ENCODE peak calls at places on chromosome 4, in ten cellular contexts. T is H1, M is tibial nerve, G is endodermal cell, D is PC-3, I is AG04450, R is hepatocyte, E is dorsolateral prefrontal cortex, K is thyroid gland, Q is lower lobe of right lung. P is an unnamed sample. For H3K27me3, the result is how much of the 10 kb centered on the place peaks cover.

GRCh38 chr4:42655921-42656735 is 777 bp downstream of the ATP8A1 start:
- DNase-seq in T (no peak), M (peak), G (peak), D (peak), I (no peak), R (peak), E (no peak), K (peak), Q (peak), P (peak)

GRCh38 chr4:80495847-80496246 is 160.3 kb downstream of the CFAP299 start:
- DNase-seq in T (no peak), M (no peak), G (no peak), D (no peak), I (no peak), R (no peak), E (no peak), K (no peak), Q (no peak), P (no peak)

GRCh38 chr4:137703225-137703624 is 170.9 kb upstream of the PCDH18 start:
- DNase-seq in T (no peak), M (no peak), G (no peak), D (no peak), I (no peak), R (no peak), E (no peak), K (no peak), Q (no peak), P (no peak)

GRCh38 chr4:158094413-158095110 is 78.3 kb downstream of the GASK1B start:
- DNase-seq in T (no peak), M (no peak), G (peak), D (peak), I (peak), R (peak), E (no peak), K (no peak), Q (no peak), P (no peak)

GRCh38 chr4:38091636-38092035 is 131.4 kb downstream of the PTTG2 start:
- DNase-seq in T (no peak), M (no peak), G (no peak), D (no peak), I (peak), R (no peak), E (no peak), K (no peak), Q (no peak), P (no peak)

GRCh38 chr4:102449751-102450352 is 51.3 kb upstream of the NFKB1 start:
- DNase-seq in T (no peak), M (peak), G (peak), D (peak), I (peak), R (peak), E (peak), K (peak), Q (no peak), P (peak)

GRCh38 chr4:89248879-89249281 is 58.7 kb downstream of the GPRIN3 start:
- DNase-seq in T (no peak), M (no peak), G (no peak), D (no peak), I (no peak), R (no peak), E (no peak), K (no peak), Q (no peak), P (no peak)

GRCh38 chr4:44738615-44739014 is 12.3 kb upstream of the GNPDA2 start:
- DNase-seq in T (no peak), M (no peak), G (no peak), D (no peak), I (no peak), R (peak), E (no peak), K (no peak), Q (no peak), P (no peak)

GRCh38 chr4:87423313-87424031 is 1.1 kb downstream of the NUDT9 start:
- DNase-seq in T (no peak), M (no peak), G (no peak), D (no peak), I (no peak), R (no peak), E (no peak), K (no peak), Q (no peak), P (no peak)

GRCh38 chr4:7419961-7420660 is 14.6 kb downstream of the PSAPL1 start:
- DNase-seq in T (no peak), M (no peak), G (peak), D (no peak), I (no peak), R (no peak), E (peak), K (peak), Q (no peak), P (no peak)

GRCh38 chr4:10115271-10115656 is 1.3 kb downstream of the WDR1 start:
- DNase-seq in T (no peak), M (no peak), G (no peak), D (peak), I (no peak), R (peak), E (no peak), K (no peak), Q (no peak), P (no peak)

GRCh38 chr4:168787801-168788200 is 222.3 kb downstream of the CBR4 start:
- DNase-seq in T (no peak), M (no peak), G (no peak), D (no peak), I (no peak), R (no peak), E (no peak), K (no peak), Q (no peak), P (no peak)

GRCh38 chr4:150072906-150073714 is 5.1 kb upstream of the DCLK2 start:
- DNase-seq in T (no peak), M (no peak), G (no peak), D (no peak), I (peak), R (peak), E (no peak), K (no peak), Q (no peak), P (no peak)

GRCh38 chr4:15459706-15460105 is 10.0 kb upstream of the CC2D2A start:
- DNase-seq in T (no peak), M (no peak), G (no peak), D (no peak), I (no peak), R (no peak), E (no peak), K (no peak), Q (no peak), P (no peak)

GRCh38 chr4:7031526-7032449 is 11.4 kb upstream of the TADA2B start:
- DNase-seq in T (no peak), M (no peak), G (no peak), D (no peak), I (no peak), R (no peak), E (no peak), K (no peak), Q (no peak), P (no peak)

GRCh38 chr4:84562156-84562555 is 20.8 kb upstream of the CDS1 start:
- DNase-seq in T (no peak), M (no peak), G (no peak), D (no peak), I (no peak), R (no peak), E (no peak), K (no peak), Q (no peak), P (no peak)

GRCh38 chr4:176566769-176567168 is 226.0 kb downstream of the VEGFC start:
- DNase-seq in T (no peak), M (no peak), G (no peak), D (peak), I (no peak), R (no peak), E (no peak), K (no peak), Q (no peak), P (no peak)

GRCh38 chr4:140720387-140721087 is 35.6 kb downstream of the TBC1D9 start:
- DNase-seq in T (no peak), M (no peak), G (no peak), D (no peak), I (no peak), R (no peak), E (no peak), K (no peak), Q (no peak), P (no peak)

GRCh38 chr4:53534684-53535083 is 56.6 kb downstream of the LNX1 start:
- DNase-seq in T (no peak), M (no peak), G (no peak), D (no peak), I (no peak), R (no peak), E (no peak), K (no peak), Q (no peak), P (no peak)

GRCh38 chr4:47696823-47697222 is 141.0 kb downstream of the CORIN start:
- DNase-seq in T (no peak), M (no peak), G (no peak), D (no peak), I (no peak), R (no peak), E (no peak), K (no peak), Q (no peak), P (no peak)

GRCh38 chr4:108917255-108917654 is 154.4 kb upstream of the ETNPPL start:
- DNase-seq in T (no peak), M (no peak), G (no peak), D (no peak), I (no peak), R (no peak), E (no peak), K (no peak), Q (no peak), P (no peak)

GRCh38 chr4:88216395-88216794 is 58.0 kb upstream of the ABCG2 start:
- DNase-seq in T (no peak), M (no peak), G (no peak), D (no peak), I (no peak), R (peak), E (no peak), K (no peak), Q (no peak), P (no peak)

GRCh38 chr4:21102667-21103066 is 402.4 kb downstream of the PACRGL start:
- DNase-seq in T (no peak), M (no peak), G (no peak), D (no peak), I (no peak), R (no peak), E (no peak), K (no peak), Q (no peak), P (no peak)

GRCh38 chr4:139171878-139172691 is 4.9 kb downstream of the ELF2 start:
- DNase-seq in T (no peak), M (no peak), G (no peak), D (peak), I (no peak), R (no peak), E (no peak), K (no peak), Q (no peak), P (no peak)

GRCh38 chr4:123133397-123134050 is 211.1 kb upstream of the NUDT6 start:
- DNase-seq in T (no peak), M (no peak), G (no peak), D (no peak), I (no peak), R (no peak), E (no peak), K (no peak), Q (no peak), P (no peak)

GRCh38 chr4:152735302-152735917 is 44.1 kb downstream of the TIGD4 start:
- DNase-seq in T (no peak), M (no peak), G (no peak), D (peak), I (no peak), R (peak), E (no peak), K (no peak), Q (no peak), P (no peak)

GRCh38 chr4:1172228-1172851 is at the start of gene SPON2:
- DNase-seq in T (no peak), M (no peak), G (peak), D (no peak), I (no peak), R (peak), E (no peak), K (no peak), Q (no peak), P (peak)

GRCh38 chr4:1170156-1170804 is 2.1 kb downstream of the SPON2 start:
- DNase-seq in T (no peak), M (no peak), G (peak), D (no peak), I (no peak), R (no peak), E (no peak), K (no peak), Q (peak), P (no peak)

GRCh38 chr4:1170805-1171305 is 1.5 kb downstream of the SPON2 start:
- DNase-seq in T (no peak), M (no peak), G (no peak), D (no peak), I (no peak), R (no peak), E (no peak), K (no peak), Q (no peak), P (no peak)

GRCh38 chr4:1172971-1173757 is 781 bp upstream of the SPON2 start:
- DNase-seq in T (no peak), M (peak), G (peak), D (no peak), I (peak), R (peak), E (no peak), K (no peak), Q (no peak), P (no peak)

GRCh38 chr4:1171306-1172227 is 816 bp downstream of the SPON2 start:
- DNase-seq in T (no peak), M (no peak), G (peak), D (no peak), I (no peak), R (no peak), E (no peak), K (peak), Q (no peak), P (no peak)
- H3K27me3 ChIP-seq in T (half or more), M (under half), G (half or more), D (under half), I (under half), R (under half), E (under half), K (under half), Q (under half), P (half or more)

GRCh38 chr4:161883157-161883556 is 280.6 kb downstream of the FSTL5 start:
- DNase-seq in T (no peak), M (no peak), G (no peak), D (no peak), I (no peak), R (no peak), E (no peak), K (no peak), Q (no peak), P (no peak)
- H3K27me3 ChIP-seq in T (under half), M (under half), G (under half), D (under half), I (under half), R (under half), E (under half), K (under half), Q (under half), P (under half)

GRCh38 chr4:39505581-39505980 is 21.7 kb downstream of the UGDH start:
- DNase-seq in T (no peak), M (no peak), G (no peak), D (no peak), I (no peak), R (no peak), E (no peak), K (no peak), Q (no peak), P (no peak)
- H3K27me3 ChIP-seq in T (under half), M (under half), G (under half), D (under half), I (under half), R (under half), E (under half), K (under half), Q (under half), P (under half)

DNA sequence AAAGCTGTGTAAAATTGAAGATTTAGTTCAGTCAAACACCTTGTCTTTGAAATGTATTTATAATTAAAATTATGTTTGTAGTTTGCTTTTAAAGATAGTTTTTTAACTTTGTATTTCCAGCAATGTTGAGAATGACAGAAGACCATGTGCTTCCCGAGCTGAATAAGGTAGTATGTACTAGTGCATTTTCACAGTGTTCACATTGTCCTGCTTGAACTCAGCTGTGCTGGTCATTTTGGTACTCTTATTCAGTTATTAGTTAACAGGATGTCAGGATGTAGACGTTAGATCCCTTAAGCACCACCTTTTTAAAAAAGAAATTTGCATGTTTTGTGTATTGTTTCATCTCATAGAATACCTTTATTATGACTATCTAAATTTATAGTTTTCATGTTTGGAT is 28.4 kb downstream of the ANAPC4 start:
- DNase-seq in T (no peak), M (no peak), G (no peak), D (no peak), I (no peak), R (no peak), E (no peak), K (no peak), Q (no peak), P (no peak)
- H3K27me3 ChIP-seq in T (under half), M (under half), G (under half), D (under half), I (under half), R (under half), E (under half), K (under half), Q (under half), P (under half)